ENCODE peak calls at places on chromosome 17, in seven cellular contexts. P is IMR-90, S is Peyer's patch, C is heart right ventricle, Z is lower leg skin, Q is esophagus muscularis mucosa, M is coronary artery. W is an unnamed sample.
A peak's percentile ranks its signal among the peaks of the same experiment; 100 is the strongest.

GRCh38 chr17:76716146-76716833 is 5.5 kb upstream of the MXRA7 start:
- DNase-seq in P (peak; percentile 99), S (peak; percentile 74), C (no peak), Z (no peak), Q (no peak), M (no peak), W (peak; percentile 44)

GRCh38 chr17:9811086-9811485 is 10.8 kb downstream of the GSG1L2 start:
- DNase-seq in P (no peak), S (no peak), C (no peak), Z (no peak), Q (no peak), M (no peak), W (no peak)

GRCh38 chr17:37259030-37259735 is 116.6 kb upstream of the C17orf78 start:
- DNase-seq in P (peak; percentile 76), S (no peak), C (no peak), Z (no peak), Q (no peak), M (no peak), W (no peak)

GRCh38 chr17:11324846-11325420 is 83.9 kb downstream of the SHISA6 start:
- DNase-seq in P (no peak), S (peak; percentile 10), C (no peak), Z (peak; percentile 57), Q (peak; percentile 75), M (no peak), W (no peak)

GRCh38 chr17:79836952-79837887 is 2.0 kb downstream of the CBX4 start:
- DNase-seq in P (peak; percentile 74), S (peak; percentile 92), C (peak; percentile 77), Z (peak; percentile 95), Q (no peak), M (no peak), W (peak; percentile 47)

GRCh38 chr17:51598824-51599223 is 338.5 kb downstream of the UTP18 start:
- DNase-seq in P (no peak), S (no peak), C (no peak), Z (no peak), Q (no peak), M (no peak), W (no peak)

GRCh38 chr17:43169561-43170139 is 1.4 kb upstream of the NBR1 start:
- DNase-seq in P (peak; percentile 26), S (peak; percentile 50), C (peak; percentile 18), Z (peak; percentile 86), Q (no peak), M (peak; percentile 75), W (no peak)

GRCh38 chr17:79192503-79193500 is 118.2 kb downstream of the ENGASE start:
- DNase-seq in P (peak; percentile 11), S (no peak), C (peak; percentile 48), Z (no peak), Q (no peak), M (no peak), W (no peak)

GRCh38 chr17:79748296-79749099 is 17.8 kb downstream of the ENPP7 start:
- DNase-seq in P (no peak), S (no peak), C (no peak), Z (no peak), Q (no peak), M (no peak), W (no peak)

GRCh38 chr17:77887464-77888241 is 70.8 kb upstream of the TNRC6C start:
- DNase-seq in P (peak; percentile 76), S (peak; percentile 84), C (peak; percentile 84), Z (peak; percentile 97), Q (peak; percentile 97), M (peak; percentile 95), W (peak; percentile 77)

GRCh38 chr17:41111151-41111885 is 6.1 kb downstream of the KRTAP4-9 start:
- DNase-seq in P (no peak), S (no peak), C (no peak), Z (no peak), Q (no peak), M (no peak), W (no peak)

GRCh38 chr17:19431691-19432090 is 20.7 kb downstream of the RNF112 start:
- DNase-seq in P (no peak), S (no peak), C (no peak), Z (no peak), Q (no peak), M (no peak), W (no peak)

GRCh38 chr17:60947100-60947499 is 269.4 kb downstream of the BCAS3 start:
- DNase-seq in P (peak; percentile 86), S (no peak), C (no peak), Z (no peak), Q (no peak), M (no peak), W (no peak)

GRCh38 chr17:63042443-63042842 is 76.4 kb downstream of the TANC2 start:
- DNase-seq in P (no peak), S (no peak), C (no peak), Z (no peak), Q (no peak), M (no peak), W (no peak)

GRCh38 chr17:40038882-40039513 is 15.2 kb downstream of the MED24 start:
- DNase-seq in P (peak; percentile 87), S (peak; percentile 69), C (peak; percentile 54), Z (no peak), Q (peak; percentile 95), M (peak; percentile 87), W (no peak)

GRCh38 chr17:14547016-14547415 is 246.1 kb downstream of the HS3ST3B1 start:
- DNase-seq in P (no peak), S (no peak), C (no peak), Z (no peak), Q (no peak), M (no peak), W (no peak)
- TF ChIP-seq CTCF in P (no peak), S (no peak), C (no peak), Z (no peak), Q (no peak), M (no peak), W (no peak)

GRCh38 chr17:57363580-57363979 is 107.3 kb downstream of the MSI2 start:
- DNase-seq in P (no peak), S (no peak), C (no peak), Z (no peak), Q (no peak), M (no peak), W (no peak)

GRCh38 chr17:57365420-57365819 is 109.1 kb downstream of the MSI2 start:
- DNase-seq in P (no peak), S (no peak), C (no peak), Z (no peak), Q (no peak), M (no peak), W (no peak)

GRCh38 chr17:57366177-57366557 is 109.8 kb downstream of the MSI2 start:
- DNase-seq in P (no peak), S (no peak), C (no peak), Z (no peak), Q (no peak), M (no peak), W (no peak)

GRCh38 chr17:57362797-57363556 is 106.7 kb downstream of the MSI2 start:
- DNase-seq in P (no peak), S (no peak), C (no peak), Z (no peak), Q (no peak), M (no peak), W (no peak)

GRCh38 chr17:57363998-57364645 is 107.8 kb downstream of the MSI2 start:
- DNase-seq in P (no peak), S (no peak), C (no peak), Z (no peak), Q (no peak), M (no peak), W (no peak)
- TF ChIP-seq CTCF in P (no peak), S (no peak), C (no peak), Z (no peak), Q (no peak), M (no peak), W (no peak)

DNA sequence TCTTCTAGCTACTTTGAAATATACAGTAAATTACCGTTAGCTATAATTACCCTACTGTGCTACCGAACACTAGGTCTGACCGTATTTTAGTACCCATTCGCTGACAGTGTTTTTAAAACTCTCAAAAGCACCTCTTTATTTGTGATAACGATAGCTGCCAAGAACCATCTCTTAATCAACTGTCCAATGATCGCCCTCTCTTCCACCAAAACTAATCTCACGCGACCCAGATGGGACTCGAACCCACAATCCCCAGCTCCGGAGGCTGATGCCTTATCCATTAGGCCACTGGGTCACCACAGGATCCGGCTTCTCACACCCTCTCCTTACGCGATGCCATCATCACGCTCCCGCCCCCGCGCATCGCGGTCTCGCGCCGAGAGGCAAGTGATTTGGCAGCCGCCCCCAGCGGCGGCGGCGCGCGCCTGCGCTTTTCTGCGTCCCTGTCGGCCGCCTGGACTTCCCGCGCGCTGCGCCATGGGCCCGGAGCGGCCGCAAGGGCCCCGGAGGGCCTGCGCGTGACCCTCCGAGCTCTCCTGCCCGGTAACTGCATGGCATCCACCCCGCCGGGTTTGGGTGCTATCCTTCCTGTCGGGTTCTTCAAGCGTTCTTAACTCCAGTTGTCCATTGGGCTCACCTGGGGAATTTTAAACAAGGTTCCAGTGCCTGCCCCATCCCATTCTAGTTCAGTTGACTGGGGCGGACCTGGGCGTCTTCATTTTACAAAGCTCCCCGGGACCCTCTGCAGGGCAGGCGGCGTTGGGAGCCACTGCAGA is 15.7 kb upstream of the KPNA2 start:
- DNase-seq in P (peak; percentile 94), S (peak; percentile 99), C (peak; percentile 97), Z (peak; percentile 100), Q (peak; percentile 99), M (peak; percentile 97), W (peak; percentile 95)
- TF ChIP-seq CTCF in P (peak; percentile 39), S (peak; percentile 57), C (peak; percentile 47), Z (peak; percentile 85), Q (peak; percentile 24), M (peak; percentile 42), W (no peak)

DNA sequence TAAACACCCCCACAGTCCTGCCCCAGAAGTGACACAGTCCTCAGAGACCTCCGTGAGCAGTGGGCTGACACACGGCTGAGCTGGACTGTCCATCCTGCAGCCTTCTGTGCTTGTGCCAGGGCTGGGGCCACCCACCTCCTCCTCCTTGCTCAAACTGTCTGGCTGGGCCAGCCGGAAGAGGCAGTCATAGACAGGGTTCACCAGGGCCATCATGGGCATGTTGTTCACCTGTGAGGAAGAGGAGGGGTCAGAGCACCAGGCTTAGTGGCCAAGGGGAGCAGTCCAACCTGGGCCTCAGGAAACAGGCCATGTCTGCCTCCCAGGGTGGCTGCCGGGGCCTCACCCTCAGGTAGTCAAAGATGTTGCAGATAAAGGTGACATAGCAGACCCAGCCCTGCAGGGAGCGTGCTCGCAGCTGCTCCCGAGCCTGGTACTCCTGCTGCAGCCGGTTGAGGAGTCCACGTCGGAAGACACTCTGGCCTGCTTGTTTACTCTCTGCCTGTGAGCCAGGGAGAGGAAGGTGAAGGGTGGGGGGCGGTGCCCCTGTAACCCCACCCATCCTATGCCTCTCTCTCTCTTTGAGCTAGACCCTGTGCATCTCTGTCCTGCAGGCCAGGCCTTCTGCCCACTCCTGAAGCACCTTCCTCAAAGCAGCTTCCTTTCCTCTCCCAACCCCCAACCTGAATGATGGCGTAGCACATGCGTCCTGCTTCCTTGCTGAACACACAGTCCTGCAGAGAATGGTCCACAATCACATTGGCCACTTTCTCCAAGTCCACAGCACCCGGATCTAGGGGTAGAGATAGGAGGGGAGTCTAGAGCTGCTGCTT is 3.4 kb downstream of the MIF4GD start:
- DNase-seq in P (no peak), S (no peak), C (no peak), Z (no peak), Q (no peak), M (no peak), W (no peak)
- TF ChIP-seq CTCF in P (no peak), S (no peak), C (no peak), Z (no peak), Q (no peak), M (no peak), W (no peak)